ENCODE peak calls at places on chromosome 19, in eight cellular contexts. E, U, H, X, V, K, N and R are unnamed samples.

GRCh38 chr19:34220472-34221063 is 33.8 kb upstream of the GARRE1 start:
- DNase-seq in E (peak), V (no peak), X (peak), K (peak), N (peak), U (peak), H (peak), R (peak)

GRCh38 chr19:18417250-18418033 is 1.8 kb upstream of the SSBP4 start:
- DNase-seq in V (peak), H (peak), X (no peak), U (peak), K (no peak), E (peak), N (peak), R (peak)

GRCh38 chr19:38693380-38694223 is 46.2 kb downstream of the ACTN4 start:
- DNase-seq in H (no peak), E (peak), V (no peak), K (no peak), U (no peak), X (peak), N (peak), R (no peak)

GRCh38 chr19:19670070-19670551 is 1.5 kb downstream of the ZNF101 start:
- DNase-seq in K (no peak), V (no peak), E (no peak), U (no peak), H (no peak), N (peak), X (no peak), R (peak)

GRCh38 chr19:1567116-1567847 is 843 bp downstream of the MEX3D start:
- DNase-seq in N (peak), H (no peak), V (peak), K (no peak), U (peak), E (no peak), X (no peak), R (peak)

GRCh38 chr19:32437096-32437495 is 31.5 kb downstream of the DPY19L3 start:
- DNase-seq in U (no peak), K (no peak), H (no peak), X (no peak), V (no peak), N (no peak), E (no peak), R (no peak)

GRCh38 chr19:19151418-19151817 is 13.1 kb upstream of the TMEM161A start:
- DNase-seq in V (peak), U (no peak), E (no peak), H (no peak), X (no peak), K (no peak), N (no peak), R (no peak)

GRCh38 chr19:16062789-16063188 is 13.5 kb upstream of the TPM4 start:
- DNase-seq in V (no peak), K (no peak), X (no peak), E (no peak), N (no peak), U (peak), H (peak), R (peak)

GRCh38 chr19:6828698-6829633 is 56.5 kb downstream of the VAV1 start:
- DNase-seq in E (no peak), V (no peak), H (no peak), N (peak), U (no peak), X (no peak), K (no peak), R (no peak)

GRCh38 chr19:13060233-13060963 is 42.3 kb downstream of the LYL1 start:
- DNase-seq in H (peak), E (peak), N (peak), V (no peak), U (no peak), K (no peak), X (no peak), R (peak)

GRCh38 chr19:5864013-5864720 is 6.2 kb downstream of the FUT5 start:
- DNase-seq in H (no peak), N (no peak), V (no peak), K (no peak), E (no peak), U (no peak), X (no peak), R (no peak)

GRCh38 chr19:2164020-2164988 is 571 bp downstream of the DOT1L start:
- DNase-seq in K (no peak), X (no peak), U (peak), V (peak), N (peak), E (no peak), H (no peak), R (peak)

GRCh38 chr19:2483084-2483483 is 7.2 kb downstream of the GADD45B start:
- DNase-seq in X (no peak), E (peak), H (no peak), V (no peak), U (no peak), K (no peak), N (peak), R (no peak)

GRCh38 chr19:49866933-49867782 is at the start of gene PNKP:
- DNase-seq in E (peak), H (peak), V (peak), K (peak), X (no peak), U (peak), N (peak), R (peak)

GRCh38 chr19:16890461-16891184 is 1.8 kb downstream of the F2RL3 start:
- DNase-seq in V (no peak), U (no peak), X (no peak), H (no peak), K (no peak), E (no peak), N (no peak), R (no peak)

GRCh38 chr19:35904312-35905068 is 2.2 kb downstream of the HCST start:
- DNase-seq in H (no peak), U (no peak), V (no peak), N (no peak), K (no peak), X (no peak), E (no peak), R (no peak)

GRCh38 chr19:38251564-38252051 is 4.6 kb downstream of the PPP1R14A start:
- DNase-seq in N (peak), E (no peak), K (no peak), X (no peak), H (no peak), V (no peak), U (peak), R (no peak)

GRCh38 chr19:29626386-29626785 is 20.3 kb downstream of the POP4 start:
- DNase-seq in H (no peak), E (no peak), K (no peak), X (no peak), V (peak), U (no peak), N (no peak), R (no peak)

GRCh38 chr19:29715695-29716581 is 877 bp upstream of the C19orf12 start:
- DNase-seq in V (no peak), H (no peak), K (no peak), N (peak), U (peak), X (no peak), E (no peak), R (peak)

GRCh38 chr19:57302020-57302465 is 18.2 kb upstream of the ZNF543 start:
- DNase-seq in H (no peak), X (peak), V (no peak), N (peak), E (peak), U (peak), K (no peak), R (no peak)

GRCh38 chr19:21758296-21758695 is 9.1 kb downstream of the ZNF100 start:
- DNase-seq in U (no peak), K (no peak), X (no peak), E (no peak), V (no peak), H (no peak), N (no peak), R (no peak)

GRCh38 chr19:7196721-7197168 is 97.5 kb downstream of the INSR start:
- DNase-seq in N (peak), U (peak), E (no peak), H (no peak), V (no peak), X (no peak), K (no peak), R (peak)

GRCh38 chr19:12513531-12514061 is 29.0 kb upstream of the ZNF709 start:
- DNase-seq in X (no peak), K (peak), N (no peak), E (no peak), V (peak), U (no peak), H (no peak), R (no peak)

GRCh38 chr19:2491130-2491801 is 15.3 kb downstream of the GADD45B start:
- DNase-seq in N (peak), H (no peak), U (peak), V (peak), E (peak), K (peak), X (no peak), R (peak)

DNA sequence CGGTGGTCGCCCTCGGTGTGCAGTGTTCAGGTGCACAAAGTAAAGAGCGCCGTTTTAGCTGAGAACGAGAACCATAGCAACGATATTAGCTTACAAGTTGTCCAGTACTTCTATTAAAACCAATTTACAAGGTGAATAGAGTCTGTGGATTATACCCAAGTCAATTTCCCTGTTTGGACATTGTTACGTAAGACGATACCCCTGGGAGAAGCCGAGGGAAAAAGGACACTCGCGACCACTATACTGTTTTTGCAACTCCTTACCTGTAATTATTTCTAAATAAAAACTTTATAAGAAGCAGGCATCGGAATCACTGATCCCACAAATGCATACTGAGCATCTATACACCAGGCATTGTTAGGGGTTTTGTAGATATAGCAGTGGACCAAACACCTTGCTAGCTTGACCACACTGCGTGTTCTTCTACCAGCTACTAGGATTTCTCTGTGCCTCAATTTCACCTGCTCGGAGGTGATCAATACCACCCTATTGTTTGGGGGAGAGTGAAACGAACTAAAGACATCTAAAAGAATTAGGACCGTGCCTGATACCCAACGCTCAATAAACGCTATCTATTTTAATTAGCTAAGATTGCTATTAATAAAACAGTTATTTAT is 488 bp upstream of the EEF2 start:
- DNase-seq in H (no peak), U (no peak), N (peak), X (no peak), E (no peak), V (no peak), K (no peak), R (no peak)
- H3K27ac ChIP-seq in H (peak), U (no peak), N (peak), X (peak), E (no peak), V (no peak), K (peak), R (peak)

DNA sequence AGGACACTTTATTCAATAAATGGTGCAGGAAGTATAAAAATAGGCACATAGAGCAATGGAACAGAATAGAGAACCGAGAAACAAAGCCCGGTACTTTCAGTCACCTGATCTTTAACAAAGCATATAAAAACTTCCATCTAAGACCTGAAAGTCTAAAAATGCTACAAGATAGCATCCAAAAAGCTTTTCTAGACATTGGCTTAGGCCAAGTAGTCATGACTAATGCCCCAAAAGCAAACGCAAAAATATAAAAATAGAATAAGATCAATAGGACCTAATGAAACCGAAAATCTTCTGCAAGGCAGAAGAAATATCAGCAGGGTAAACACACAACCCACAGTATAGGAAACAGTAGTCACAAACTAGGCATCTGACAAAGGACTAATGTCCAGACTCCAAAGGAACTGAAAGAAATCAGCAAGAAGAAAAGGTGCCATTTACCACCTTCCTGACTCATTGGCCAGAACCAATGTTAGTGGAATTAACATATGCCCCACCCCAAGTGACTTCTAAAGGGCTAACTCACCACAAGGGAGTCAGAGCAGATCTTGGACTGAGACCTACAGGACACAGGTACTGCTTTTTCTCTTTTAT is 40.8 kb upstream of the CEACAM21 start:
- DNase-seq in V (no peak), K (no peak), N (no peak), X (no peak), H (no peak), U (no peak), E (no peak), R (no peak)
- H3K27ac ChIP-seq in V (no peak), K (no peak), N (no peak), X (no peak), H (no peak), U (no peak), E (no peak), R (no peak)

GRCh38 chr19:566403-566802 is 6.0 kb upstream of the BSG start:
- DNase-seq in U (peak), E (no peak), K (no peak), N (peak), V (no peak), H (no peak), X (no peak), R (no peak)
- H3K27ac ChIP-seq in U (peak), E (no peak), K (no peak), N (no peak), V (no peak), H (no peak), X (no peak), R (no peak)

GRCh38 chr19:14135985-14136508 is 342 bp downstream of the ASF1B start:
- DNase-seq in K (no peak), V (peak), H (no peak), U (no peak), N (no peak), X (no peak), E (no peak), R (peak)

GRCh38 chr19:14139944-14140343 is 3.6 kb upstream of the ASF1B start:
- DNase-seq in U (no peak), V (no peak), E (no peak), N (no peak), K (no peak), X (no peak), H (peak), R (no peak)

GRCh38 chr19:14136509-14137281 is at the start of gene ASF1B:
- DNase-seq in X (peak), K (peak), V (peak), U (peak), N (peak), H (peak), E (peak), R (peak)

GRCh38 chr19:14138576-14139265 is 2.3 kb upstream of the ASF1B start:
- DNase-seq in V (no peak), N (peak), H (no peak), E (peak), K (peak), U (no peak), X (no peak), R (no peak)

DNA sequence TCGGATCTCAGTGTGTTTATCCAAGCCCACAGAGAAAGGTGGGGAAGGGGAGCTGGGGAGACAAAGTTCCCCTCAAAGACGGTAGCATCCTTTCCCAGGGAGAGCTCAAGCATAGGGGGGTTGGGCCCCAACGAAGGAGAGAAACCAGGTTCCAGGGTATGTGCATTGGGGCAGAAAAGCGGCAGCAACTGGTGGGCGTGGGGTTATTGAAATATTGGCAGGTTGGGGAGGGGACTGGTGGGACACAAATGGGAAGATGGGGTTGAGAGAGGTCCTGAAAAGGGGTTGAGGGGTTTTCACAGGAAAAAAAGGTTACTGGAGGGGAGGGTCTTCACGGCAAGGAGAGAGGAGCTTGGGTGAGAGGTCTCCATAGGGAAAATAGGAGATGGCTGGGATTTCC is 1.0 kb downstream of the ASF1B start:
- DNase-seq in N (no peak), U (no peak), H (no peak), V (no peak), K (no peak), X (no peak), E (no peak), R (no peak)
- H3K27ac ChIP-seq in N (no peak), U (no peak), H (peak), V (no peak), K (no peak), X (no peak), E (no peak), R (no peak)

DNA sequence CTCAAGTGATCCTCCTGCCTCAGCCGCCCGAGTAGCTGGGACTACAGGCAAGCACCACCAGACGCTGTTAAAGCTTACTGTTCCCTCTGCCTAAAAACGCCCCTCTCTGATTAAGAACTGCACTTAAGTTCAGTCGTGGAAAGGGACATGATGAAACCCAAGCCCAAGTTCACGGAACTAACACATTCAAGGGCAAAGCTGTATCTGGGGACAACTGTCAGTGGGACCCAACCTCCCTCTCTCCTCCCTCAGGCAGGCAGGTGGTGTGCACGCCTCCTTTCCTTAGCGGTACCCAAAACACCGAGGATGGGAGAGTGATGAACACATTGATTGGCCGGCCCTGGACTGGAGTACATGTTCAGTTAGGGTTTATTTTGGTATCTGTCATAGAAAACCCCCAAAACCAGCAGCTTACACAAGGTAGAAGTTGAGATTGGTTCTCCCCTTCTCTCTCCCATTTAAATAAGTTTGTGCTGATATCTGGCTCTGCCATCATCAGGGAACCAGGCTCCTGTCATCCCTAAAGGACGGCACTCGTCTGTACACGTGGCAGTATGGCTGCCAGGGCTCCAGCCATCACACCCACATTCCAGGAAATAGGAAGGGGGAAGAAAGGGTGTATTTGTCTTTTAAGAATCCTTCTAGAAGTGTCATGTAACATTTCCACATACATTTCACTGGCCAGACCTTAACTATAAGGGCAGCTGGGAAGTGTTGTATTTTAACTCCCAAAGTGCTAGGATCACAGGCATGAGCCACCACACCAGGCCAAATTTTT is 10.2 kb downstream of the SPC24 start:
- DNase-seq in E (no peak), K (no peak), V (no peak), N (no peak), U (no peak), X (no peak), H (no peak), R (no peak)
- H3K27ac ChIP-seq in E (peak), K (peak), V (no peak), N (no peak), U (peak), X (no peak), H (no peak), R (no peak)

GRCh38 chr19:46133777-46134231 is 9.3 kb upstream of the IGFL3 start:
- DNase-seq in H (no peak), U (no peak), X (no peak), K (no peak), V (no peak), N (no peak), E (peak), R (no peak)
- H3K27ac ChIP-seq in H (peak), U (peak), X (peak), K (peak), V (no peak), N (peak), E (peak), R (peak)

DNA sequence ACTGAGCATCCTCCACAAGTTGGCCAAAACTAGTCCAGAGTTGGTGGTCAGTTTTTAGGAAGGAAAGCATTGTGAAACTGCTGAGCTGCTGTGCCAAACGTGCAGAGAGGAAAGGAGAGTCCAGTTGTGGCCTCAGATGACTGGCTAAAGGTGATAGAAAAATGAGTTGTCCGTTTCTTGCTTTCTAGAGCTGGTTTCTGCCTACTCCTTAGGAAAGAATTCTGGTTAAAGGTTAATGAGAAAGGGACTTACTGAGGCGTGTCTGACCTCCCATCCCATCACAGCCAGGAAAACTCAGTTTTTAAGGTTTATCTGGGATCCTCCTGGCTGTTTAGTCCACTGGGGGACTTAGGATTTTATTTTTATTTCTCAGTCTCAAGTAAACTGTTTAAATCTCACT is 1186.3 kb downstream of the UQCRFS1 start:
- DNase-seq in N (no peak), H (no peak), X (no peak), E (peak), V (no peak), K (no peak), U (no peak), R (no peak)
- H3K27ac ChIP-seq in N (no peak), H (no peak), X (no peak), E (no peak), V (no peak), K (no peak), U (no peak), R (no peak)

GRCh38 chr19:43504426-43505185 is at the start of gene PHLDB3:
- DNase-seq in N (peak), K (peak), X (no peak), H (peak), E (peak), V (peak), U (peak), R (peak)
- H3K27ac ChIP-seq in N (peak), K (peak), X (peak), H (peak), E (peak), V (peak), U (peak), R (peak)